ENCODE peak calls at places on chromosomes 4 and X, in six cellular contexts. N is NCI-H1105, V is left ventricle myocardium inferior, R is cardiac muscle cell, H is HCEC 1CT, K is mammary epithelial cell. J is an unnamed sample.

GRCh38 chrX:108537005-108537404 is 97.4 kb downstream of the COL4A5 start:
- DNase-seq in K (peak; percentile 29), N (peak; percentile 16), H (peak; percentile 19), V (no peak), R (peak; percentile 61), J (peak; percentile 53)

GRCh38 chrX:121093011-121093410 is 45.6 kb downstream of the GLUD2 start:
- DNase-seq in R (no peak), V (no peak), H (no peak), N (no peak), K (no peak), J (peak; percentile 74)

GRCh38 chrX:73577368-73577767 is 14.4 kb downstream of the CHIC1 start:
- DNase-seq in K (peak; percentile 82), H (peak; percentile 74), V (no peak), N (no peak), R (peak; percentile 69), J (peak; percentile 74)

GRCh38 chrX:68571292-68572256 is 72.7 kb downstream of the YIPF6 start:
- DNase-seq in N (no peak), V (no peak), K (peak; percentile 84), R (peak; percentile 84), H (peak; percentile 78), J (no peak)

GRCh38 chrX:2628751-2629315 is 62.3 kb upstream of the CD99 start:
- DNase-seq in V (no peak), H (no peak), R (no peak), K (no peak), N (no peak), J (no peak)

GRCh38 chrX:1336331-1337143 is at the start of gene IL3RA:
- DNase-seq in R (peak; percentile 18), N (no peak), H (no peak), V (no peak), K (no peak), J (no peak)

GRCh38 chr4:80024335-80024734 is 48.7 kb downstream of the ANTXR2 start:
- DNase-seq in R (no peak), N (no peak), H (no peak), K (no peak), V (no peak), J (no peak)

GRCh38 chrX:1449581-1450149 is 3.0 kb downstream of the ASMTL start:
- DNase-seq in H (no peak), K (no peak), N (no peak), R (no peak), V (no peak), J (no peak)

GRCh38 chrX:21373637-21374162 is 518 bp upstream of the CNKSR2 start:
- DNase-seq in N (peak; percentile 25), R (no peak), H (no peak), K (no peak), V (peak; percentile 40), J (peak; percentile 8)

GRCh38 chrX:117972681-117973080 is 143.9 kb downstream of the KLHL13 start:
- DNase-seq in K (peak; percentile 60), R (no peak), H (no peak), V (no peak), N (no peak), J (peak; percentile 74)

GRCh38 chrX:38494239-38494823 is 67.0 kb upstream of the TSPAN7 start:
- DNase-seq in N (no peak), V (no peak), K (no peak), H (no peak), R (no peak), J (no peak)

GRCh38 chrX:116384406-116384805 is 52.0 kb upstream of the SLC6A14 start:
- DNase-seq in K (no peak), V (peak; percentile 12), N (no peak), R (peak; percentile 63), H (no peak), J (no peak)

GRCh38 chr4:21948347-21949072 is at the start of gene KCNIP4:
- DNase-seq in R (peak; percentile 9), K (peak; percentile 34), H (peak; percentile 27), V (no peak), N (no peak), J (peak; percentile 5)

GRCh38 chr4:169899295-169899694 is 126.9 kb downstream of the MFAP3L start:
- DNase-seq in K (peak; percentile 92), V (no peak), H (no peak), R (no peak), N (no peak), J (no peak)

GRCh38 chr4:137414802-137415201 is 117.5 kb downstream of the PCDH18 start:
- DNase-seq in N (no peak), K (no peak), R (no peak), H (no peak), V (no peak), J (no peak)

GRCh38 chrX:369563-370101 is 17.1 kb downstream of the PPP2R3B start:
- DNase-seq in K (no peak), N (no peak), V (no peak), H (no peak), R (no peak), J (no peak)

GRCh38 chrX:71367396-71367795 is 1.2 kb downstream of the TAF1 start:
- DNase-seq in N (no peak), V (no peak), R (no peak), H (no peak), K (no peak), J (no peak)

GRCh38 chr4:89995006-89995405 is 100.4 kb downstream of the MMRN1 start:
- DNase-seq in N (no peak), V (no peak), R (no peak), K (no peak), H (no peak), J (no peak)

GRCh38 chrX:119055650-119056049 is 17.1 kb upstream of the CT47C1 start:
- DNase-seq in V (peak; percentile 17), H (no peak), K (no peak), R (peak; percentile 50), N (no peak), J (no peak)

GRCh38 chr4:26061248-26061986 is 147.4 kb downstream of the SMIM20 start:
- DNase-seq in R (peak; percentile 60), H (peak; percentile 58), V (no peak), N (no peak), K (peak; percentile 32), J (peak; percentile 73)

GRCh38 chrX:134174859-134175258 is 62.1 kb upstream of the CCDC160 start:
- DNase-seq in N (no peak), V (no peak), K (no peak), H (no peak), R (no peak), J (peak; percentile 90)

GRCh38 chr4:98470831-98471230 is 187.6 kb downstream of the TSPAN5 start:
- DNase-seq in R (peak; percentile 89), H (no peak), N (no peak), V (no peak), K (no peak), J (no peak)

GRCh38 chrX:69236641-69237040 is 71.4 kb upstream of the PJA1 start:
- DNase-seq in V (no peak), R (no peak), K (peak; percentile 17), H (no peak), N (no peak), J (no peak)

GRCh38 chr4:89324671-89325070 is 17.1 kb upstream of the GPRIN3 start:
- DNase-seq in V (no peak), K (no peak), H (peak; percentile 25), N (no peak), R (peak; percentile 48), J (no peak)

GRCh38 chrX:13068651-13069050 is 24.2 kb upstream of the FAM9C start:
- DNase-seq in V (no peak), H (no peak), K (no peak), R (no peak), N (no peak), J (no peak)

GRCh38 chr4:159823743-159824142 is 720.9 kb downstream of the RAPGEF2 start:
- DNase-seq in N (no peak), V (no peak), H (no peak), R (no peak), K (peak; percentile 87), J (no peak)

GRCh38 chr4:81715335-81715734 is 243.6 kb upstream of the RASGEF1B start:
- DNase-seq in K (no peak), R (no peak), N (no peak), V (no peak), H (no peak), J (no peak)

GRCh38 chrX:17082831-17083230 is 136.4 kb downstream of the REPS2 start:
- DNase-seq in R (no peak), H (no peak), N (peak; percentile 8), K (peak; percentile 34), V (no peak), J (peak; percentile 37)

GRCh38 chrX:103669745-103670144 is 16.8 kb downstream of the MORF4L2 start:
- DNase-seq in H (no peak), R (no peak), N (no peak), V (no peak), K (no peak), J (no peak)

J was measured in HAP-1.